ENCODE peak calls at places on chromosomes 5 and 9, in five cellular contexts. One of them, this sample, is unnamed.

GRCh38 chr5:144076521-144077083 is 93.9 kb downstream of the YIPF5 start:
- DNase-seq in CD4-positive, alpha-beta T cell: no peak
- DNase-seq in heart right ventricle: no peak
- DNase-seq in neural crest cell: no peak
- DNase-seq in right lobe of liver: no peak
- DNase-seq in this sample: no peak

GRCh38 chr5:86971034-86971511 is 296.6 kb upstream of the RASA1 start:
- DNase-seq in heart right ventricle: no peak
- DNase-seq in CD4-positive, alpha-beta T cell: no peak
- DNase-seq in neural crest cell: no peak
- DNase-seq in right lobe of liver: no peak
- DNase-seq in this sample: no peak

GRCh38 chr5:72427488-72428437 is 79.4 kb downstream of the ZNF366 start:
- DNase-seq in neural crest cell: no peak
- DNase-seq in right lobe of liver: no peak
- DNase-seq in CD4-positive, alpha-beta T cell: no peak
- DNase-seq in heart right ventricle: peak
- DNase-seq in this sample: peak

GRCh38 chr5:132063090-132063911 is 2.8 kb downstream of the IL3 start:
- DNase-seq in neural crest cell: peak
- DNase-seq in CD4-positive, alpha-beta T cell: peak
- DNase-seq in right lobe of liver: peak
- DNase-seq in heart right ventricle: peak
- DNase-seq in this sample: peak

GRCh38 chr9:114385412-114386181 is 2.2 kb downstream of the AKNA start:
- DNase-seq in neural crest cell: no peak
- DNase-seq in right lobe of liver: peak
- DNase-seq in heart right ventricle: peak
- DNase-seq in CD4-positive, alpha-beta T cell: peak
- DNase-seq in this sample: no peak

GRCh38 chr9:94139672-94140417 is 55.6 kb downstream of the PTPDC1 start:
- DNase-seq in right lobe of liver: peak
- DNase-seq in neural crest cell: no peak
- DNase-seq in heart right ventricle: peak
- DNase-seq in CD4-positive, alpha-beta T cell: no peak
- DNase-seq in this sample: no peak

GRCh38 chr9:95809686-95810085 is 65.8 kb upstream of the ERCC6L2 start:
- DNase-seq in neural crest cell: no peak
- DNase-seq in right lobe of liver: no peak
- DNase-seq in heart right ventricle: no peak
- DNase-seq in CD4-positive, alpha-beta T cell: no peak
- DNase-seq in this sample: no peak

GRCh38 chr9:37529111-37529510 is 43.4 kb downstream of the POLR1E start:
- DNase-seq in heart right ventricle: no peak
- DNase-seq in CD4-positive, alpha-beta T cell: peak
- DNase-seq in right lobe of liver: no peak
- DNase-seq in neural crest cell: no peak
- DNase-seq in this sample: peak

GRCh38 chr5:124905256-124905655 is 158.8 kb upstream of the ZNF608 start:
- DNase-seq in neural crest cell: no peak
- DNase-seq in right lobe of liver: no peak
- DNase-seq in CD4-positive, alpha-beta T cell: no peak
- DNase-seq in heart right ventricle: no peak
- DNase-seq in this sample: no peak

GRCh38 chr5:66821626-66822429 is 225.6 kb downstream of the MAST4 start:
- DNase-seq in heart right ventricle: no peak
- DNase-seq in right lobe of liver: no peak
- DNase-seq in CD4-positive, alpha-beta T cell: no peak
- DNase-seq in neural crest cell: no peak
- DNase-seq in this sample: no peak

GRCh38 chr5:102857090-102857818 is 102.1 kb downstream of the PAM start:
- DNase-seq in heart right ventricle: no peak
- DNase-seq in neural crest cell: no peak
- DNase-seq in right lobe of liver: no peak
- DNase-seq in CD4-positive, alpha-beta T cell: no peak
- DNase-seq in this sample: no peak

GRCh38 chr5:180594311-180595045 is 3.2 kb upstream of the SCGB3A1 start:
- DNase-seq in neural crest cell: no peak
- DNase-seq in heart right ventricle: no peak
- DNase-seq in right lobe of liver: no peak
- DNase-seq in CD4-positive, alpha-beta T cell: no peak
- DNase-seq in this sample: no peak

GRCh38 chr5:83077662-83078261 is 415 bp downstream of the XRCC4 start:
- DNase-seq in CD4-positive, alpha-beta T cell: no peak
- DNase-seq in heart right ventricle: no peak
- DNase-seq in right lobe of liver: no peak
- DNase-seq in neural crest cell: no peak
- DNase-seq in this sample: no peak

GRCh38 chr5:74510476-74510875 is 130.1 kb downstream of the ENC1 start:
- DNase-seq in CD4-positive, alpha-beta T cell: no peak
- DNase-seq in heart right ventricle: no peak
- DNase-seq in neural crest cell: no peak
- DNase-seq in right lobe of liver: no peak
- DNase-seq in this sample: no peak

GRCh38 chr9:100505564-100506159 is 32.7 kb downstream of the TMEFF1 start:
- DNase-seq in right lobe of liver: peak
- DNase-seq in CD4-positive, alpha-beta T cell: peak
- DNase-seq in heart right ventricle: peak
- DNase-seq in neural crest cell: peak
- DNase-seq in this sample: peak

GRCh38 chr5:108375768-108376167 is 6.1 kb downstream of the FBXL17 start:
- DNase-seq in neural crest cell: no peak
- DNase-seq in CD4-positive, alpha-beta T cell: no peak
- DNase-seq in right lobe of liver: no peak
- DNase-seq in heart right ventricle: no peak
- DNase-seq in this sample: no peak

DNA sequence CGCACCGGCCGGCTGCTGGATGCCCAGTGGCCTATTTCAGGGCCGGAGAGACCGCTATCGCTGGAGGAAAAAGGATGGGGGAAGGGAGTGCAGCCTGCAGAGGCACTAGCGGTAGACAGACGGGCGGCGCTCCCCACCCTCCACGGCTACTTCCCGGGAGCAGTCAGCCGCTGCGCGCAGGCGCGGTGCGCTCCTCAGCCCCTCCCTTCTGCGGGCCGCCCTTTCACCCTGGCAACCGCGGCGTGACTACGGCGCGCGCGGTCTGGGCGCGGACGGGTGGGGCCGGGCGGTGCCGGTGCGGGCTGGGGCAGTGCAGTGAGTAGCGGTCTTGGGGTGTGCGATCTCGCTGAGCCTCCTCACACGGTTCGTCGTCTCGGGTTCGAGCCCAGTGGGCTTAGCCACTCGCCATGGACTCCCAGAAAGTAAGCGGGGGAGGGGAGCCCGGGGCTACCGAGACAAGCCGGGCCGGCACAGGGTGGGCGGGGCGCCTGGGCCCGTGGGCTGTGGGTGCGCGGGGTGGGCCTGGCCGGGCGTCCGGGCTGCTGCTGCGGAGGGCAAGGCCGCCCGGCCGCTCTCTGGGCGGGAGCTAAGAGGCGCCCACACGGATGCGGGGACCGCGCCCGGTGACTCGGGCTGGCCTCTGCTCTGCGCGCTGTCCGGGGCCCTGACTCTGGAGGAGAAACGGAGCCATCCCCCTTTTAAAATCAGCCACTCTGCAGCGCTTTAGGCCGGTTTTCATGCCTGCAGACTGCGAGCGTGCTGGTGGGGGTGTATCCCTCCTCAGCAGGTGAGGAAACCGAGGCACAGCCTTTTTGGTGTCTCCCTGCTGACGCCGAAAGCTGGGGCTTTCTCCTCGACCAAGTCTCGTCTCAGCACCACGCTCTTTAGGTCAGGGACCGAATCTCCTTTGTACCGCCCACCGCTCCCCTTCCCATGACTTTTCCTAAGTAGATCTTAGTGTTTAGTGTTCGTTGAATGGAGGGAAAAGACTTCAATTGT is at the start of gene FSD1L:
- DNase-seq in heart right ventricle: peak
- DNase-seq in CD4-positive, alpha-beta T cell: peak
- DNase-seq in neural crest cell: peak
- DNase-seq in right lobe of liver: peak
- DNase-seq in this sample: peak
- TF ChIP-seq CTCF in heart right ventricle: no peak
- TF ChIP-seq CTCF in CD4-positive, alpha-beta T cell: no peak
- TF ChIP-seq CTCF in neural crest cell: no peak
- TF ChIP-seq CTCF in right lobe of liver: peak
- TF ChIP-seq CTCF in this sample: no peak

GRCh38 chr5:137668574-137669093 is 67.3 kb downstream of the KLHL3 start:
- DNase-seq in neural crest cell: no peak
- DNase-seq in heart right ventricle: no peak
- DNase-seq in CD4-positive, alpha-beta T cell: no peak
- DNase-seq in right lobe of liver: peak
- DNase-seq in this sample: no peak

GRCh38 chr5:137667341-137667740 is 68.5 kb downstream of the KLHL3 start:
- DNase-seq in heart right ventricle: no peak
- DNase-seq in CD4-positive, alpha-beta T cell: no peak
- DNase-seq in right lobe of liver: no peak
- DNase-seq in neural crest cell: no peak
- DNase-seq in this sample: no peak

GRCh38 chr5:137666109-137666850 is 69.6 kb downstream of the KLHL3 start:
- DNase-seq in heart right ventricle: peak
- DNase-seq in CD4-positive, alpha-beta T cell: peak
- DNase-seq in neural crest cell: no peak
- DNase-seq in right lobe of liver: no peak
- DNase-seq in this sample: no peak

GRCh38 chr5:137666901-137667300 is 69.0 kb downstream of the KLHL3 start:
- DNase-seq in right lobe of liver: no peak
- DNase-seq in heart right ventricle: no peak
- DNase-seq in neural crest cell: no peak
- DNase-seq in CD4-positive, alpha-beta T cell: no peak
- DNase-seq in this sample: no peak

DNA sequence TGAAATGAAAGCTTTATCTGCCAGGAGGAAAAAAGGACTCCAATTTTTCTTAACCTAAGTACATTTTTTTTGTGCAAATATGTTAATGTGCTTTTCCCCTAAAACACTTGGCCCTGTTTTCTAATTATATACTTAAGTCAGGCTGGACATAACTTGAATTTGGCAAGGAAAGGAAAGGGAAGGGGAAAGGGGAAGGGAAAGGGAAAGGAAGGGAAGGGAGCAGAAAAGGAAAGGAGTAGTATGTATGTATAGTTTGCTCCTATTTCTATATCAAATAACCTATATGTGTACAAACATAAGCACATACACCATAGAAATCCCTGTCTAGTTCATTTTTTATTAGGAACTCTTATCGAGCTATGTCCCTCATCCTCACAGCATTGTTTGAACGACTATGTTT is 70.2 kb downstream of the KLHL3 start:
- DNase-seq in heart right ventricle: no peak
- DNase-seq in neural crest cell: no peak
- DNase-seq in right lobe of liver: no peak
- DNase-seq in CD4-positive, alpha-beta T cell: no peak
- DNase-seq in this sample: no peak
- TF ChIP-seq CTCF in heart right ventricle: no peak
- TF ChIP-seq CTCF in neural crest cell: no peak
- TF ChIP-seq CTCF in right lobe of liver: no peak
- TF ChIP-seq CTCF in CD4-positive, alpha-beta T cell: no peak
- TF ChIP-seq CTCF in this sample: no peak

GRCh38 chr5:135398855-135399837 is at the start of gene MACROH2A1:
- DNase-seq in CD4-positive, alpha-beta T cell: peak
- DNase-seq in right lobe of liver: peak
- DNase-seq in neural crest cell: peak
- DNase-seq in heart right ventricle: peak
- DNase-seq in this sample: peak
- TF ChIP-seq CTCF in CD4-positive, alpha-beta T cell: no peak
- TF ChIP-seq CTCF in right lobe of liver: no peak
- TF ChIP-seq CTCF in neural crest cell: no peak
- TF ChIP-seq CTCF in heart right ventricle: no peak
- TF ChIP-seq CTCF in this sample: no peak

DNA sequence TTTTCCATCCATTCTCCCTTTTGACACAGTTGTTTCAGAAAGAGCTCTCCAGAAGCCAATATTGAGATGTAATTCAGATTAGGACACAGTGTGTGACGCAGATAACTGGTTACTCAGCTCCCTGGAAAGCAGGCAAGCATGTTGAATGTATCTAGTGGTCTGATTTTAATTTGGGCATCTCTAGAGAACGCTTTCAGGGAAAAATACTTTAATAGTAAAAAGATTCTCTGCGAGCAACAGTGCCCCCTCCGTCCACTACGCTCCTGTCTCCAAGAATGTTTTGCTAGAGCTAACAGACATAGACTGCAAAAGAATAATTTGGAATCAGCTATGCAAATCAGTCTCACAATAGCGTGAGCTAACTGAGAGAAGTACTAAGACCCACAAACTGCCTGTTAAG is 23.3 kb downstream of the CFAP90 start:
- DNase-seq in heart right ventricle: no peak
- DNase-seq in CD4-positive, alpha-beta T cell: no peak
- DNase-seq in neural crest cell: no peak
- DNase-seq in right lobe of liver: no peak
- DNase-seq in this sample: no peak
- TF ChIP-seq CTCF in heart right ventricle: no peak
- TF ChIP-seq CTCF in CD4-positive, alpha-beta T cell: no peak
- TF ChIP-seq CTCF in neural crest cell: no peak
- TF ChIP-seq CTCF in right lobe of liver: no peak
- TF ChIP-seq CTCF in this sample: no peak

This sample was measured in nephron progenitor cell.